ENCODE peak calls at places on chromosomes 13 and 19, in five cellular contexts. T, X, E, C and L are unnamed samples. For H3K27me3, the result is how much of the 10 kb centered on the place peaks cover.

GRCh38 chr13:43085545-43085944 is 62.2 kb downstream of the DNAJC15 start:
- DNase-seq in T (no peak), X (peak), E (no peak), C (no peak), L (no peak)

GRCh38 chr19:16363133-16363851 is 38.7 kb downstream of the KLF2 start:
- DNase-seq in T (no peak), X (peak), E (no peak), C (no peak), L (no peak)

GRCh38 chr13:71417205-71417604 is 449.8 kb downstream of the DACH1 start:
- DNase-seq in T (no peak), X (no peak), E (no peak), C (no peak), L (no peak)

GRCh38 chr13:106104281-106104901 is 431.1 kb downstream of the EFNB2 start:
- DNase-seq in T (peak), X (peak), E (no peak), C (peak), L (no peak)

GRCh38 chr19:24069907-24070657 is 16.9 kb upstream of the ZNF254 start:
- DNase-seq in T (no peak), X (no peak), E (no peak), C (no peak), L (no peak)

GRCh38 chr13:23960566-23961156 is 63.4 kb upstream of the C1QTNF9B start:
- DNase-seq in T (no peak), X (peak), E (no peak), C (peak), L (no peak)

GRCh38 chr13:99218969-99219368 is 18.3 kb downstream of the UBAC2 start:
- DNase-seq in T (no peak), X (peak), E (no peak), C (no peak), L (peak)

GRCh38 chr19:35721374-35721773 is 3.6 kb downstream of the KMT2B start:
- DNase-seq in T (no peak), X (no peak), E (no peak), C (no peak), L (no peak)

GRCh38 chr19:1069009-1069779 is 2.2 kb downstream of the ARHGAP45 start:
- DNase-seq in T (no peak), X (no peak), E (no peak), C (no peak), L (peak)

GRCh38 chr13:111361046-111361872 is 40.8 kb downstream of the TEX29 start:
- DNase-seq in T (no peak), X (no peak), E (no peak), C (no peak), L (no peak)

GRCh38 chr13:98500963-98501421 is 75.9 kb downstream of the STK24 start:
- DNase-seq in T (no peak), X (no peak), E (no peak), C (no peak), L (no peak)

GRCh38 chr19:35276706-35277281 is 5.5 kb upstream of the HAMP start:
- DNase-seq in T (no peak), X (no peak), E (no peak), C (no peak), L (no peak)

GRCh38 chr13:79571147-79571546 is 90.2 kb downstream of the NDFIP2 start:
- DNase-seq in T (no peak), X (no peak), E (no peak), C (no peak), L (no peak)

GRCh38 chr19:23116802-23117571 is at the start of gene ZNF730:
- DNase-seq in T (peak), X (peak), E (peak), C (peak), L (no peak)

GRCh38 chr13:24854311-24854710 is 90.3 kb downstream of the RNF17 start:
- DNase-seq in T (no peak), X (no peak), E (no peak), C (no peak), L (no peak)

GRCh38 chr19:38944981-38945506 is 14.3 kb downstream of the MRPS12 start:
- DNase-seq in T (no peak), X (no peak), E (no peak), C (no peak), L (peak)

GRCh38 chr19:16862826-16863405 is 25.9 kb upstream of the F2RL3 start:
- DNase-seq in T (no peak), X (no peak), E (no peak), C (no peak), L (no peak)

GRCh38 chr13:101415358-101416174 is 742 bp downstream of the NALCN start:
- DNase-seq in T (no peak), X (no peak), E (no peak), C (no peak), L (no peak)

GRCh38 chr19:35216833-35217707 is 11.5 kb downstream of the FAM187B start:
- DNase-seq in T (no peak), X (no peak), E (peak), C (no peak), L (peak)

GRCh38 chr19:19747357-19748220 is 14.7 kb upstream of the ZNF14 start:
- DNase-seq in T (no peak), X (no peak), E (no peak), C (no peak), L (no peak)

GRCh38 chr19:2302319-2303208 is 5.4 kb downstream of the LINGO3 start:
- DNase-seq in T (no peak), X (no peak), E (peak), C (peak), L (no peak)

GRCh38 chr13:76871332-76871945 is 14.8 kb downstream of the KCTD12 start:
- DNase-seq in T (no peak), X (no peak), E (no peak), C (no peak), L (no peak)

GRCh38 chr13:72430923-72431322 is 296.5 kb downstream of the MZT1 start:
- DNase-seq in T (no peak), X (no peak), E (no peak), C (no peak), L (no peak)

GRCh38 chr19:19209372-19209771 is 2.4 kb upstream of the NCAN start:
- DNase-seq in T (no peak), X (no peak), E (no peak), C (no peak), L (no peak)

GRCh38 chr13:28659611-28659970 is 661 bp downstream of the POMP start:
- DNase-seq in T (no peak), X (peak), E (no peak), C (no peak), L (peak)

GRCh38 chr19:7478173-7478842 is 10.5 kb downstream of the PEX11G start:
- DNase-seq in T (no peak), X (no peak), E (no peak), C (no peak), L (no peak)

GRCh38 chr19:5148794-5149190 is 179.9 kb downstream of the KDM4B start:
- DNase-seq in T (no peak), X (no peak), E (no peak), C (no peak), L (no peak)

GRCh38 chr13:54078271-54078670 is 1049.7 kb downstream of the OLFM4 start:
- DNase-seq in T (no peak), X (no peak), E (no peak), C (no peak), L (no peak)

GRCh38 chr19:50551713-50552187 is 16.5 kb downstream of the LRRC4B start:
- DNase-seq in T (no peak), X (no peak), E (no peak), C (peak), L (no peak)

GRCh38 chr19:4120531-4120930 is 3.4 kb downstream of the MAP2K2 start:
- DNase-seq in T (no peak), X (no peak), E (no peak), C (no peak), L (no peak)

GRCh38 chr19:19385900-19386339 is 19.6 kb upstream of the GATAD2A start:
- DNase-seq in T (no peak), X (no peak), E (peak), C (no peak), L (no peak)

GRCh38 chr13:103022328-103022727 is 43.9 kb downstream of the SLC10A2 start:
- DNase-seq in T (no peak), X (no peak), E (no peak), C (no peak), L (no peak)

GRCh38 chr13:104297075-104297474 is 1230.9 kb upstream of the SLC10A2 start:
- DNase-seq in T (no peak), X (no peak), E (no peak), C (no peak), L (no peak)

GRCh38 chr19:48329167-48329891 is 4.0 kb downstream of the EMP3 start:
- DNase-seq in T (no peak), X (peak), E (peak), C (no peak), L (peak)

GRCh38 chr13:51549593-51549992 is 34.7 kb upstream of the WDFY2 start:
- DNase-seq in T (no peak), X (no peak), E (no peak), C (no peak), L (no peak)
- H3K27ac ChIP-seq in T (no peak), X (no peak), E (no peak), C (no peak), L (no peak)

DNA sequence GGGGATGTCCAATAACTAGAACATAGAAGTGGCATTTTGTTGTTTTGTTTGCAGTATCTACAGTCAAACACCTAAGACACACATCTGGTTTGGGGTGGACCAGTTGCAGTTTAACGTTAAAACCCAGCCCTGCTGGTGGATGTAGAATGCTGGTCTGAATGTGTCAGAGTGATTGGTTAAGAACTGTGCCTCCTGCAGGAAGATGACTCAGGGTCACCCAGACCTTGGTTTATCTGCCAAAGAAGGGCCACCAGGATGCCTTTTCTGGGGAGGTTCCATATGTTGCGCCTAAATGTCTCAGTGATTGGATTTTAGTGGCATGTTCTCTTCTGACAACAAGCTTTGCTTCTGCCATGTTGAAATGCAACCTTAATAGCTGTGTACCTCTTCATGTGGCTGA is 23.1 kb downstream of the ZNF536 start:
- DNase-seq in T (no peak), X (no peak), E (no peak), C (no peak), L (no peak)
- H3K27me3 ChIP-seq in T (under half), X (under half), E (under half), C (under half), L (under half)

GRCh38 chr13:109140777-109141354 is 511.5 kb downstream of the MYO16 start:
- DNase-seq in T (no peak), X (no peak), E (no peak), C (no peak), L (no peak)

GRCh38 chr13:109144693-109145437 is 515.5 kb downstream of the MYO16 start:
- DNase-seq in T (no peak), X (no peak), E (no peak), C (no peak), L (no peak)

GRCh38 chr13:109140054-109140776 is 510.8 kb downstream of the MYO16 start:
- DNase-seq in T (no peak), X (no peak), E (no peak), C (no peak), L (no peak)

GRCh38 chr13:109139346-109139745 is 509.9 kb downstream of the MYO16 start:
- DNase-seq in T (no peak), X (no peak), E (no peak), C (no peak), L (no peak)

GRCh38 chr13:109141716-109142115 is 512.3 kb downstream of the MYO16 start:
- DNase-seq in T (no peak), X (no peak), E (no peak), C (no peak), L (no peak)
- H3K27ac ChIP-seq in T (no peak), X (no peak), E (no peak), C (no peak), L (no peak)

GRCh38 chr19:8615022-8615421 is 4.5 kb upstream of the ADAMTS10 start:
- DNase-seq in T (no peak), X (no peak), E (no peak), C (no peak), L (no peak)
- H3K27me3 ChIP-seq in T (under half), X (under half), E (under half), C (under half), L (under half)

GRCh38 chr19:42349378-42350107 is 24.1 kb downstream of the MEGF8 start:
- DNase-seq in T (no peak), X (no peak), E (no peak), C (no peak), L (no peak)
- H3K27ac ChIP-seq in T (no peak), X (no peak), E (no peak), C (no peak), L (no peak)

DNA sequence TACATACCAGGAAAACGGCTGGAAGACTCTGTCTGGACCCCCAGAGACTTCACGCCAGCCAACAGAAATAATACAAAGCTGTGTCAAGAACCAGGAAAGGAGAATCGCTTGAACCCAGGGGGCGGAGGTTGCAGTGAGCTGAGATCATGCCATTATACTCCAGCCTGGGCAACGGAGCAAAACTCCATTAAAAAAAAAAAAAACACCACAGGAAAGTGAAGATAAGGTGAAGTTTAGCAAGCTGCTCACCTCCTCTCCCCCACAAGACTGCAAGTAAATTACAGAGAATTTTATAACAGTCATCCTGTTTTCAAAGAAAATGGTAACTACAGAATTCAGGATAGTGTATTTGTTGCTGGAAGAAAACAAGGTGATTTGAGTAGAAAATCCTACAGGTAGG is 984 bp upstream of the OR7G1 start:
- DNase-seq in T (no peak), X (no peak), E (no peak), C (no peak), L (no peak)
- H3K27me3 ChIP-seq in T (under half), X (under half), E (under half), C (under half), L (under half)

DNA sequence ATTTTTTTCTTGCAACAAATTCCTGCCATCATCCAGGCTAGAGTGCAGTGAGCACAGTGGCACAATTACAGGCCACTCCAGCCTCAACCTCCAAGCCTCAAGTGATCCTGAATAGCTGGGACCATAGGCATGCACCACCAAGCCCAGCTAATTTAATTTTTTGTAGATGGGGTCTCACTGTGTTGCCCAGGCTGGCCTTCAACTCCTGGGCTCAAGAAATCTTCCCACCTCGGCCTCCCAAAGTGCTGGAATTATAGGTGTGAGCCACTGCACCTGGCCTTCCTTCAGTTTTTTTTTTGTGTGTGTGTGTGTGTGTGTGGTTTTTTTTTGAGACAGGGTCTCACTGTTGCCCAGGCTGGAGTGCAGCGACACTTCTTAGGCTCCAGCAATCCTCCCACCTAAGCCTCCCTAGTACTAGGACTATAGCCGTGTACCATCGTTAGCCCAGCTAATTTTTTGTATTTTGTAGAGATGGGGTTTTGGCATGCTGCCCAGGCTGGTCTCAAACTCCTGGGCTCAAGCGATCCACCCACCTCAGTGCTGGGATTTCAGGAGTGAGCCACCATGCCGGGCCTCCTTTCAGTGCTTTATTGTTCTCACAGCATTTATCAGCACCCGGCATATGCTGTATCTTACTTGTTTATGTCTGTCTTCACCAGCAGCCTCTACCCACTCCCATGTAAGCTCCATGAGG is 5.9 kb upstream of the SRRM5 start:
- DNase-seq in T (no peak), X (no peak), E (no peak), C (no peak), L (no peak)
- H3K27ac ChIP-seq in T (no peak), X (no peak), E (no peak), C (no peak), L (no peak)

GRCh38 chr13:21673592-21674270 is 2.9 kb downstream of the FGF9 start:
- DNase-seq in T (no peak), X (peak), E (peak), C (peak), L (peak)
- H3K27me3 ChIP-seq in T (half or more), X (under half), E (half or more), C (under half), L (under half)

DNA sequence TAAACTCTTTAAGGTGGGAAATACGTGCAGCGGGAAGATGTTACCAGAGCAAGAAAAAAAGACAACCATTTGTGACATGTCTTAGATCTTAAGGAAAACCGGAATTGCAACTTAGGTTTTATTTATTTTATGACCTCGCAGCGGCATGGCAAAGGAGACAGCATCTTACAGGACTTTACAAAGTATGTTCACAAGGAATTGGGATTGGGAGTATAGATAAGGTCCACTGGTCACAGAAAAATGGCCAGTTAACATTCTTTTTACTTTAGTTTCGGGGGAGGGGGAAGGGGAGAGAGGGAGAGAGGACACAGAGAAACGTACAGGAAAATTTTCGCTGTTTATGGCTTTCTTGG is 104.5 kb upstream of the DIAPH3 start:
- DNase-seq in T (no peak), X (peak), E (no peak), C (no peak), L (no peak)
- H3K27ac ChIP-seq in T (no peak), X (no peak), E (no peak), C (no peak), L (no peak)